ENCODE peak calls at places on chromosomes 5 and 9, in nine cellular contexts. Y is stimulated activated CD8-positive, alpha-beta memory T cell treated with anti-CD3 and anti-CD28 coated beads, Interleukin-7, amount 100 ng/mL, for 24 hours; Q is C1 segment of cervical spinal cord; B is OCI-LY7; O is uterus; A is PC-9; J is GM20000; D is KBM-7; V is ovary. M is an unnamed sample.

GRCh38 chr5:1909346-1909985 is 26.7 kb upstream of the IRX4 start:
- DNase-seq in Y (no peak), Q (no peak), B (no peak), O (no peak), A (no peak), J (no peak), D (no peak), V (no peak), M (no peak)

GRCh38 chr9:2817987-2818386 is 25.9 kb downstream of the PUM3 start:
- DNase-seq in Y (no peak), Q (no peak), B (no peak), O (no peak), A (no peak), J (no peak), D (no peak), V (no peak), M (no peak)

GRCh38 chr9:116318463-116319271 is 165.1 kb downstream of the PAPPA start:
- DNase-seq in Y (no peak), Q (no peak), B (no peak), O (peak), A (no peak), J (no peak), D (no peak), V (peak), M (no peak)

GRCh38 chr9:81605154-81605670 is 84.1 kb downstream of the TLE1 start:
- DNase-seq in Y (no peak), Q (no peak), B (no peak), O (no peak), A (no peak), J (no peak), D (no peak), V (no peak), M (no peak)

GRCh38 chr9:16121593-16121992 is 568.8 kb downstream of the CCDC171 start:
- DNase-seq in Y (no peak), Q (no peak), B (no peak), O (no peak), A (no peak), J (no peak), D (no peak), V (no peak), M (no peak)

GRCh38 chr5:132473019-132473531 is 17.5 kb downstream of the IRF1 start:
- DNase-seq in Y (no peak), Q (no peak), B (peak), O (no peak), A (no peak), J (peak), D (no peak), V (no peak), M (peak)

GRCh38 chr9:115167175-115167574 is 49.2 kb upstream of the TNC start:
- DNase-seq in Y (no peak), Q (no peak), B (no peak), O (no peak), A (peak), J (no peak), D (no peak), V (no peak), M (no peak)

GRCh38 chr5:132458226-132458560 is 32.4 kb downstream of the IRF1 start:
- DNase-seq in Y (no peak), Q (no peak), B (no peak), O (no peak), A (no peak), J (no peak), D (no peak), V (no peak), M (no peak)

GRCh38 chr5:157516626-157517325 is 56.8 kb downstream of the NIPAL4 start:
- DNase-seq in Y (no peak), Q (no peak), B (no peak), O (peak), A (peak), J (no peak), D (no peak), V (peak), M (no peak)

GRCh38 chr9:92964607-92964975 is 17.3 kb downstream of the FGD3 start:
- DNase-seq in Y (no peak), Q (no peak), B (peak), O (no peak), A (no peak), J (no peak), D (no peak), V (no peak), M (no peak)

GRCh38 chr5:174503461-174504265 is 220.7 kb upstream of the MSX2 start:
- DNase-seq in Y (no peak), Q (peak), B (no peak), O (no peak), A (no peak), J (no peak), D (no peak), V (no peak), M (no peak)

GRCh38 chr5:103203226-103203625 is 55.3 kb upstream of the MACIR start:
- DNase-seq in Y (no peak), Q (no peak), B (no peak), O (no peak), A (no peak), J (no peak), D (no peak), V (no peak), M (no peak)

GRCh38 chr5:36066540-36067210 is at the start of gene UGT3A2:
- DNase-seq in Y (no peak), Q (no peak), B (no peak), O (no peak), A (no peak), J (no peak), D (peak), V (no peak), M (no peak)

GRCh38 chr5:60402161-60402785 is 297.7 kb downstream of the DEPDC1B start:
- DNase-seq in Y (no peak), Q (no peak), B (no peak), O (no peak), A (no peak), J (no peak), D (no peak), V (no peak), M (no peak)

GRCh38 chr5:16727937-16728336 is 111.1 kb upstream of the RETREG1 start:
- DNase-seq in Y (no peak), Q (peak), B (no peak), O (no peak), A (no peak), J (no peak), D (peak), V (no peak), M (no peak)

GRCh38 chr9:8962084-8962483 is 1162.5 kb upstream of the DMAC1 start:
- DNase-seq in Y (no peak), Q (no peak), B (no peak), O (no peak), A (no peak), J (no peak), D (no peak), V (no peak), M (no peak)

GRCh38 chr9:16157216-16157615 is 604.4 kb downstream of the CCDC171 start:
- DNase-seq in Y (no peak), Q (no peak), B (no peak), O (no peak), A (no peak), J (no peak), D (no peak), V (no peak), M (no peak)

GRCh38 chr9:131282688-131283422 is 6.5 kb upstream of the FAM78A start:
- DNase-seq in Y (no peak), Q (no peak), B (no peak), O (no peak), A (no peak), J (no peak), D (peak), V (no peak), M (no peak)

GRCh38 chr5:148993283-148993936 is 69.5 kb downstream of the SH3TC2 start:
- DNase-seq in Y (no peak), Q (no peak), B (no peak), O (no peak), A (no peak), J (no peak), D (no peak), V (no peak), M (no peak)

GRCh38 chr5:675876-676698 is 17.1 kb downstream of the TPPP start:
- DNase-seq in Y (no peak), Q (no peak), B (no peak), O (peak), A (no peak), J (no peak), D (no peak), V (peak), M (peak)

GRCh38 chr5:21236896-21237830 is 1249.2 kb upstream of the CDH18 start:
- DNase-seq in Y (no peak), Q (no peak), B (no peak), O (no peak), A (no peak), J (no peak), D (no peak), V (no peak), M (no peak)

GRCh38 chr5:101160002-101160401 is 256.9 kb upstream of the ST8SIA4 start:
- DNase-seq in Y (no peak), Q (no peak), B (no peak), O (no peak), A (no peak), J (no peak), D (no peak), V (no peak), M (no peak)

GRCh38 chr9:134971196-134971595 is 53.5 kb upstream of the FCN1 start:
- DNase-seq in Y (no peak), Q (no peak), B (no peak), O (no peak), A (no peak), J (no peak), D (no peak), V (no peak), M (no peak)

GRCh38 chr9:126399251-126399650 is 72.6 kb downstream of the MVB12B start:
- DNase-seq in Y (no peak), Q (peak), B (no peak), O (no peak), A (no peak), J (no peak), D (no peak), V (no peak), M (no peak)

M was measured in T-helper 1 cell.